ENCODE peak calls at places on chromosomes 13 and 19, in seven cellular contexts. H is Peyer's patch, B is adrenal gland, T is body of pancreas, E is testis, D is tibial nerve, Z is uterus. R is an unnamed sample. For H3K36me3 and H3K4me1, the result is how much of the 10 kb centered on the place peaks cover.

GRCh38 chr13:50617134-50617721 is 226.3 kb downstream of the DLEU7 start:
- DNase-seq in H (no peak), B (no peak), T (no peak), E (no peak), D (no peak), Z (no peak), R (no peak)

GRCh38 chr19:50912727-50913716 is 1.8 kb upstream of the KLK4 start:
- DNase-seq in H (no peak), B (no peak), T (no peak), E (no peak), D (no peak), Z (no peak), R (no peak)

GRCh38 chr13:24038846-24039330 is 121.6 kb upstream of the SPATA13 start:
- DNase-seq in H (no peak), B (no peak), T (peak), E (no peak), D (no peak), Z (no peak), R (no peak)

GRCh38 chr13:26759156-26759906 is 1.3 kb downstream of the GPR12 start:
- DNase-seq in H (no peak), B (no peak), T (no peak), E (no peak), D (no peak), Z (no peak), R (no peak)

GRCh38 chr13:22336460-22336859 is 665.6 kb downstream of the FGF9 start:
- DNase-seq in H (no peak), B (no peak), T (no peak), E (no peak), D (no peak), Z (no peak), R (no peak)

GRCh38 chr13:39586956-39587605 is 15.9 kb downstream of the LHFPL6 start:
- DNase-seq in H (no peak), B (no peak), T (no peak), E (no peak), D (no peak), Z (no peak), R (no peak)

GRCh38 chr19:48856921-48857320 is 11.5 kb downstream of the PLEKHA4 start:
- DNase-seq in H (no peak), B (no peak), T (no peak), E (no peak), D (no peak), Z (no peak), R (no peak)

GRCh38 chr19:16200038-16200775 is 2.5 kb downstream of the AP1M1 start:
- DNase-seq in H (peak), B (no peak), T (no peak), E (no peak), D (peak), Z (no peak), R (no peak)

GRCh38 chr19:2391118-2391725 is 31.2 kb downstream of the TMPRSS9 start:
- DNase-seq in H (peak), B (peak), T (peak), E (peak), D (peak), Z (no peak), R (peak)

GRCh38 chr19:7933828-7934725 is 8.1 kb upstream of the CTXN1 start:
- DNase-seq in H (no peak), B (no peak), T (no peak), E (no peak), D (no peak), Z (no peak), R (peak)

GRCh38 chr19:7932930-7933300 is 7.0 kb upstream of the CTXN1 start:
- DNase-seq in H (no peak), B (no peak), T (no peak), E (no peak), D (no peak), Z (no peak), R (no peak)

GRCh38 chr19:7932276-7932929 is 6.5 kb upstream of the CTXN1 start:
- DNase-seq in H (no peak), B (peak), T (no peak), E (no peak), D (no peak), Z (no peak), R (peak)

GRCh38 chr19:7934766-7935165 is 8.7 kb downstream of the TIMM44 start:
- DNase-seq in H (no peak), B (no peak), T (no peak), E (no peak), D (no peak), Z (no peak), R (no peak)

GRCh38 chr19:7933411-7933810 is 7.5 kb upstream of the CTXN1 start:
- DNase-seq in H (no peak), B (no peak), T (no peak), E (no peak), D (no peak), Z (no peak), R (no peak)
- H3K36me3 ChIP-seq in H (under half), B (under half), T (under half), E (under half), D (under half), Z (under half), R (half or more)

GRCh38 chr13:40980466-40980865 is 38.6 kb downstream of the ELF1 start:
- DNase-seq in H (no peak), B (no peak), T (no peak), E (no peak), D (no peak), Z (no peak), R (no peak)
- TF ChIP-seq POLR2A in H (no peak), B (no peak), T (no peak), E (no peak), D (no peak), Z (no peak), R (no peak)

GRCh38 chr19:33157906-33158305 is 26.0 kb downstream of the WDR88 start:
- DNase-seq in H (no peak), B (no peak), T (no peak), E (no peak), D (no peak), Z (no peak), R (no peak)

GRCh38 chr19:33159893-33160292 is 28.0 kb downstream of the WDR88 start:
- DNase-seq in H (no peak), B (no peak), T (no peak), E (no peak), D (no peak), Z (no peak), R (no peak)

GRCh38 chr19:33161201-33161600 is 29.3 kb downstream of the WDR88 start:
- DNase-seq in H (no peak), B (no peak), T (no peak), E (no peak), D (no peak), Z (no peak), R (no peak)

GRCh38 chr19:33158365-33158764 is 26.5 kb downstream of the WDR88 start:
- DNase-seq in H (no peak), B (no peak), T (no peak), E (no peak), D (no peak), Z (no peak), R (no peak)

DNA sequence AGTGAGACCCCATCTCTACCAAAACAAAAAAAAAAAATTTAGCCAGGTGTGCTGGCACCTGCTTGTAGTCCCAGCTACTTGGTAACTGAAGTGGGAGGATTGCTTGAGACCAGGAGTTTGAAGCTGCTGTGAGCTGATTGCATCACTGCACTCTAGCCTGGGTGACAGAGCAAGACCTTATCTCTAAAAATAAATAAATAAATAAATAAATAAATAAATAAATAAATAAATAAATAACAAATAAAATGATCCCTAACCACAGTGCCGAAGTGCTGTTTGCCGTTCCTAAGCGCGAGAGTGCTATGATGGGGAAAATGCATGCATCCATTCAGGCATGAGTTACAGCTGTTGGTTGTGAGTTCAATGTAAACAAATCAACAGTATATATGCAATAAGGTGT is 27.2 kb downstream of the WDR88 start:
- DNase-seq in H (no peak), B (no peak), T (no peak), E (no peak), D (no peak), Z (no peak), R (no peak)
- H3K4me1 ChIP-seq in H (under half), B (under half), T (under half), E (under half), D (under half), Z (under half), R (under half)

GRCh38 chr19:12195501-12195860 is 32.6 kb downstream of the ZNF136 start:
- DNase-seq in H (no peak), B (no peak), T (peak), E (no peak), D (no peak), Z (no peak), R (no peak)

GRCh38 chr19:12198136-12198535 is 35.2 kb downstream of the ZNF136 start:
- DNase-seq in H (no peak), B (no peak), T (no peak), E (no peak), D (no peak), Z (no peak), R (no peak)

GRCh38 chr19:12200020-12200419 is 37.1 kb downstream of the ZNF136 start:
- DNase-seq in H (no peak), B (no peak), T (no peak), E (no peak), D (no peak), Z (no peak), R (no peak)

DNA sequence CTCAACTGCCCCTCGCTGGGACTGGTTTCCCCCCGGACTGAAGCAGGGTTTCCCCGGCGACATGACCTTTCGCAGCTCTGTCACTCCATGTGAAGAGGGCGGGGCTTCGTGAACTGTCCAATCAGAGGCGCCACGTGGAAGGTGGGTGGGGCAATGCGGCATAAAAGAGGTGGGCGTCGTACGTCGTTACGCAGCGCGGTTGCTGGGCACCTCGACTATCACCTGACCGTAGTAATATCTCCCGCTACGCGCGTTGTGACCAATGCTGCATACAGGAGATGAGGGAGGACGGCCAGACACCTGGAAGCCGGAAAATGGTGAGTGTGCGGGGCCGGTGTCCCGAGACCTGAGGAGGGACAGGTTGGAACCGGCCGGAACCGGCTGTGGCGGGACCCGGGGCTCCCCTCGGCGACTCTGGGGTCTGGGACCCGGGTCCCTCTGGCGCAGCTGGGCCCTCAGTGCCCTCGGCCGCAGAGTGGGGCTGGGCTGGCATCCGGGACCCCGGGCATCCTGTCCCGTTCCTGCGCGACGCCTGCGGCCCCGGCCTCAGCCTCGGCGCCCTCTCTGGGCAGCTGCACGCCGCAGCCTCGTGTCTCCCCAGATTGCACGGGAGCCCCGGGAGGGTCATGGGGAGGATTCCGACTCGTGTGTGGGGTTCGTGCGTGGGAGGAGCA is 32.1 kb downstream of the ZNF136 start:
- DNase-seq in H (peak), B (peak), T (peak), E (peak), D (peak), Z (peak), R (peak)
- H3K36me3 ChIP-seq in H (under half), B (under half), T (under half), E (under half), D (under half), Z (under half), R (under half)

GRCh38 chr13:113296842-113297369 is at the start of gene LAMP1:
- DNase-seq in H (peak), B (peak), T (peak), E (peak), D (peak), Z (peak), R (peak)
- TF ChIP-seq POLR2A in H (peak), B (peak), T (peak), E (peak), D (peak), Z (peak), R (no peak)

GRCh38 chr13:46202956-46203355 is 8.8 kb upstream of the LRRC63 start:
- DNase-seq in H (no peak), B (peak), T (no peak), E (peak), D (no peak), Z (no peak), R (no peak)
- H3K4me1 ChIP-seq in H (under half), B (under half), T (under half), E (under half), D (under half), Z (under half), R (under half)

R was measured in heart left ventricle.